ENCODE peak calls at places on chromosomes 13 and 19, in four cellular contexts. C is K562, M is HepG2, E is GM12878. X is an unnamed sample.
A peak's percentile ranks its signal among the peaks of the same experiment; 100 is the strongest.

GRCh38 chr19:17339088-17339741 is 1.9 kb downstream of the GTPBP3 start:
- DNase-seq in C (peak; percentile 55), M (no peak), E (no peak), X (peak; percentile 57)

GRCh38 chr19:6772028-6772865 is at the start of gene VAV1:
- DNase-seq in C (peak; percentile 77), M (no peak), E (peak; percentile 64), X (no peak)

GRCh38 chr19:47428177-47428894 is 9.0 kb upstream of the MEIS3 start:
- DNase-seq in C (peak; percentile 98), M (peak; percentile 54), E (peak; percentile 75), X (peak; percentile 95)

GRCh38 chr13:94558721-94559120 is 37.2 kb downstream of the TGDS start:
- DNase-seq in C (no peak), M (no peak), E (no peak), X (no peak)

GRCh38 chr19:8017808-8018207 is 12.4 kb upstream of the ELAVL1 start:
- DNase-seq in C (peak; percentile 76), M (peak; percentile 45), E (no peak), X (peak; percentile 48)

GRCh38 chr13:44573790-44574465 is 2.2 kb downstream of the TSC22D1 start:
- DNase-seq in C (peak; percentile 44), M (peak; percentile 11), E (no peak), X (peak; percentile 48)

GRCh38 chr13:94192576-94192975 is 286.9 kb downstream of the DCT start:
- DNase-seq in C (peak; percentile 1), M (peak; percentile 30), E (no peak), X (peak; percentile 73)

GRCh38 chr19:56137405-56137804 is 3.7 kb upstream of the ZNF444 start:
- DNase-seq in C (no peak), M (no peak), E (no peak), X (no peak)

GRCh38 chr13:41652735-41653361 is 195.5 kb downstream of the RGCC start:
- DNase-seq in C (peak; percentile 21), M (peak; percentile 62), E (no peak), X (no peak)

GRCh38 chr13:82571653-82572052 is 1310.6 kb downstream of the SLITRK1 start:
- DNase-seq in C (no peak), M (no peak), E (no peak), X (no peak)

GRCh38 chr19:14475251-14476073 is at the start of gene PTGER1:
- DNase-seq in C (peak; percentile 67), M (no peak), E (no peak), X (no peak)

GRCh38 chr13:107202371-107203023 is 634.6 kb upstream of the ARGLU1 start:
- DNase-seq in C (no peak), M (peak; percentile 54), E (no peak), X (no peak)

GRCh38 chr19:47124937-47125668 is 5.5 kb upstream of the SAE1 start:
- DNase-seq in C (peak; percentile 78), M (peak; percentile 78), E (no peak), X (peak; percentile 65)

GRCh38 chr13:82412749-82413148 is 1469.5 kb downstream of the SLITRK1 start:
- DNase-seq in C (no peak), M (no peak), E (no peak), X (no peak)

GRCh38 chr19:31285744-31286143 is 63.5 kb downstream of the TSHZ3 start:
- DNase-seq in C (no peak), M (no peak), E (no peak), X (no peak)

GRCh38 chr13:45258339-45258685 is 57.5 kb upstream of the KCTD4 start:
- DNase-seq in C (no peak), M (peak; percentile 10), E (no peak), X (no peak)

GRCh38 chr19:53545271-53546065 is 7.5 kb downstream of the ZNF331 start:
- DNase-seq in C (no peak), M (no peak), E (no peak), X (no peak)

GRCh38 chr13:94329754-94330551 is 149.5 kb downstream of the DCT start:
- DNase-seq in C (no peak), M (peak; percentile 28), E (no peak), X (no peak)

GRCh38 chr13:32323912-32324311 is 8.6 kb downstream of the BRCA2 start:
- DNase-seq in C (no peak), M (no peak), E (no peak), X (no peak)

GRCh38 chr19:17872251-17873001 is 681 bp downstream of the SLC5A5 start:
- DNase-seq in C (no peak), M (no peak), E (no peak), X (no peak)

GRCh38 chr19:29492761-29493160 is 33.0 kb upstream of the VSTM2B start:
- DNase-seq in C (no peak), M (no peak), E (no peak), X (no peak)

GRCh38 chr19:1027020-1027952 is 878 bp downstream of the CNN2 start:
- DNase-seq in C (peak; percentile 59), M (no peak), E (no peak), X (no peak)
- TF ChIP-seq FOXM1 in C (no peak), M (no peak), E (peak; percentile 42), X (no peak)

GRCh38 chr19:33396701-33397535 is 23.4 kb downstream of the CEBPG start:
- DNase-seq in C (no peak), M (peak; percentile 95), E (no peak), X (no peak)

GRCh38 chr19:33394723-33395560 is 21.4 kb downstream of the CEBPG start:
- DNase-seq in C (no peak), M (no peak), E (no peak), X (no peak)

GRCh38 chr19:33397536-33398360 is 24.2 kb downstream of the CEBPG start:
- DNase-seq in C (peak; percentile 44), M (peak; percentile 50), E (no peak), X (peak; percentile 66)

GRCh38 chr19:33394006-33394722 is 20.7 kb downstream of the CEBPG start:
- DNase-seq in C (no peak), M (peak; percentile 55), E (no peak), X (no peak)

DNA sequence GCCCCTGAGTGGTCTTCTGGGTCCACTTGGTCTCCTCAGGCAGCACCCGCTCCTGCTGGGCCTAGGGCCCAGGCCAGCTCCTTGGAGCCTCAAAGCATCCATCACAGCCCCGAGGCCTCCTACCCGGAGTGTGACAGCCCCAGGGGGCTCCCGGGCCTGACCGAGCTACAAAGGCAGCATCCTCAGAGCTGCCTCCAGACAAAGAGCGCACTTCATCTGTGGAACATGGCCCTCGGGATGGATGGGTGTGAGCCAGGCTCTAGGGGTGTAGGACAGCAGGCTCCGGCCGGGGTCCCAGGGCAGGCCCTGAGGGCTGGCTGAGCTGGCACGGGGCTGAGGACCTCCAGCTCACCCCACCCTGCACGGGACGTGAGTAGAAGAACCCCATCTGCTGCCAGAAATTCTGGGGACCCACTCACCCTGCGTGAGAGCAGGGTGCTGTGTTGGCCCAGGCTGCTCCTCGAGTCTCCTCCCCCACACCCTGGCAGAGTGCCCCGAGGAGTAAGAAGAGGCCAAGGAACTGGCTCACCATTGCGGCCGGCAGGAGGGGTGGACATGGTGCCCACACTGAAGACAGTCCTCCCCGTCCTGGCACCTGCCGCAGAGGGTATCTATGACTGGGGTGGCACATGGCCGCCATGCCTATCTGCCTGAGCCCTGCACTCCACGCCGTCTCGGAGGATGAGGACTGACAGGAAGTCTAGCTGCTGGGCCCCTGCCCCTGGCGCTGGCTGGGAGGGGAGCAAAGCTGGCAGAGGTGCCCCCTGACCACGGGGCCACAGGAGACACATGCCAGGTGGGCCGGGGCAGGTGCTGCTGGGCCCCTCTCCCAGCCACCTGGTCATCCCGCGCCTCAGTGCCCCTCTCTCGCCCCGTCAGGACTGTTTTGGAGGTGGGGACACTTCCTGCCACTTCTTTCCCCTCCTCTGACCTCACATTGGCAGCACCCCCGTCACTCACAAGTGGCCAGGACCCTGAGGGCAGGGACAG is 22.3 kb downstream of the CEBPG start:
- DNase-seq in C (no peak), M (no peak), E (no peak), X (no peak)
- TF ChIP-seq BHLHE40 in C (no peak), M (no peak), E (no peak), X (no peak)

GRCh38 chr19:4077800-4078683 is 11.3 kb upstream of the ZBTB7A start:
- DNase-seq in C (peak; percentile 66), M (no peak), E (no peak), X (no peak)
- TF ChIP-seq FOXM1 in C (no peak), M (no peak), E (no peak), X (no peak)

GRCh38 chr13:59747529-59747928 is 416.2 kb downstream of the DIAPH3 start:
- DNase-seq in C (peak; percentile 27), M (peak; percentile 15), E (no peak), X (no peak)

GRCh38 chr13:59746291-59746962 is 417.3 kb downstream of the DIAPH3 start:
- DNase-seq in C (no peak), M (no peak), E (no peak), X (no peak)

GRCh38 chr13:59744747-59745394 is 418.9 kb downstream of the DIAPH3 start:
- DNase-seq in C (no peak), M (no peak), E (no peak), X (no peak)

GRCh38 chr13:59743195-59743594 is 420.5 kb downstream of the DIAPH3 start:
- DNase-seq in C (peak; percentile 50), M (no peak), E (no peak), X (no peak)

GRCh38 chr13:59745395-59745788 is 418.3 kb downstream of the DIAPH3 start:
- DNase-seq in C (no peak), M (peak; percentile 25), E (no peak), X (no peak)
- TF ChIP-seq BHLHE40 in C (no peak), M (no peak), E (no peak), X (no peak)

DNA sequence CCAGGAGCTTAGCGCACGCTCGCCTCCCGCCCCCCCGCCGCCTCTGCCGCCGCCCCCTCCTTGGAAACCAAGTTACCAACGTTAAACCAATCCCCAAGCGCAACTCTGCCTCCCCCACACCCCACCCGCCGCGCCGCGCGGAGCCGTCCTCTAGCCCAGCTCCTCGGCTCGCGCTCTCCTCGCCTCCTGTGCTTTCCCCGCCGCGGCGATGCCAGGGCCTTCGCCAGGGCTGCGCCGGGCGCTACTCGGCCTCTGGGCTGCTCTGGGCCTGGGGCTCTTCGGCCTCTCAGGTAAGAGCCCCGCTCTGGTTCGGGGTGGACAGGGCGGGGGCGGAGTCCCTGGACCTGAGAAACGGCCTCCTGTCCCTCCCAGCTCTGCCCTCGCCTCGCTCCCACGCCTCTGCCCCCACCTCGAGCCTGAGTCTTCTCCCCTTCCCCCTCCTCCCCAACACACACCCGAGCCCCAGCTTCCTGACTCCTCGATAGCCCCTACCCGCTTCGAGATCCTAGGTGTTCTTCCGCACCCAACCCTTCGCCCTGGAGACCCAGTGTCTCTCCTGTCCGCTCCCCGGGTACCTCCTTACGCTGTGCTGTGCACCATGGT is at the start of gene ICAM5:
- DNase-seq in C (peak; percentile 94), M (no peak), E (no peak), X (peak; percentile 44)
- TF ChIP-seq FOXM1 in C (no peak), M (no peak), E (no peak), X (no peak)

X was measured in HEK293T.